ENCODE peak calls at places on chromosomes 16 and 17, in four cellular contexts. W is heart right ventricle; Y is CD4-positive, alpha-beta memory T cell; H is PC-9. L is an unnamed sample.

GRCh38 chr17:11899494-11899893 is 97.8 kb downstream of the ZNF18 start:
- DNase-seq in Y (no peak), H (no peak), W (no peak), L (no peak)

GRCh38 chr17:40986920-40987319 is 2.8 kb upstream of the KRT40 start:
- DNase-seq in W (no peak), H (no peak), Y (no peak), L (no peak)

GRCh38 chr17:47945080-47945479 is 3.7 kb downstream of the PNPO start:
- DNase-seq in H (no peak), W (no peak), Y (no peak), L (no peak)

GRCh38 chr17:76593338-76593737 is 7.7 kb upstream of the ST6GALNAC2 start:
- DNase-seq in H (peak), W (no peak), Y (no peak), L (no peak)

GRCh38 chr16:17830651-17831050 is 359.9 kb upstream of the XYLT1 start:
- DNase-seq in W (no peak), H (no peak), Y (no peak), L (no peak)

GRCh38 chr16:84065536-84066132 is 23.0 kb upstream of the SLC38A8 start:
- DNase-seq in W (no peak), H (peak), Y (peak), L (no peak)

GRCh38 chr16:27806388-27806787 is 256.4 kb downstream of the KATNIP start:
- DNase-seq in Y (no peak), W (no peak), H (no peak), L (no peak)

GRCh38 chr16:59632266-59632855 is 898.2 kb upstream of the GOT2 start:
- DNase-seq in W (no peak), Y (no peak), H (no peak), L (no peak)

GRCh38 chr17:56176101-56176500 is 22.8 kb downstream of the ANKFN1 start:
- DNase-seq in Y (no peak), H (no peak), W (no peak), L (no peak)

GRCh38 chr17:20944014-20944905 is 98.6 kb downstream of the USP22 start:
- DNase-seq in H (peak), Y (peak), W (no peak), L (no peak)

GRCh38 chr16:89491974-89492687 is 1.8 kb upstream of the ANKRD11 start:
- DNase-seq in W (no peak), H (no peak), Y (no peak), L (no peak)
- H3K27ac ChIP-seq in W (peak), H (no peak), Y (peak), L (peak)

GRCh38 chr17:28368915-28369683 is 1.0 kb downstream of the VTN start:
- DNase-seq in W (no peak), H (no peak), Y (no peak), L (no peak)
- H3K27ac ChIP-seq in W (peak), H (no peak), Y (no peak), L (no peak)

DNA sequence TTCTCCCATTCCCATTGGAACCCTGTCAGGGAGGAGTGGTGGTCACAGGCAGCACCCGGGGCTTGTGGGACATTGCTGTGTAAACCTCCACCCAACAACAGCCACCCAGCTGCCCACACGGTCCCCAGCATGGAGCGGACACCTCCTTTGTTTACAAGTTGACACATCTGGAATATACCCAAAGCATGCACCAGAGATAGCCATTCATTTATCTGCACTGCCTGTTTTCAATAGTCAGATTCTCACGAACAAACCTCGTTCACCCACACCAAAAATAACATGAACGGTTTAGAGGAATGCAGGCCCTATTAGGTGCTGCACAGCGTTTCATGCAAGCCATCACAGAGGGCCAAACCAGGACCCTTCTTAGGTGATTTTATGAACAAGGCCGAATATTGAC is 244.8 kb downstream of the FOXL1 start:
- DNase-seq in H (no peak), Y (no peak), W (no peak), L (no peak)
- H3K27ac ChIP-seq in H (no peak), Y (no peak), W (no peak), L (no peak)

GRCh38 chr17:17771498-17772201 is 65.1 kb downstream of the SREBF1 start:
- DNase-seq in W (no peak), H (no peak), Y (no peak), L (no peak)
- H3K27ac ChIP-seq in W (no peak), H (no peak), Y (no peak), L (no peak)

GRCh38 chr16:66223176-66223780 is 143.2 kb upstream of the CDH5 start:
- DNase-seq in W (no peak), Y (no peak), H (no peak), L (no peak)

GRCh38 chr16:66225696-66226095 is 140.8 kb upstream of the CDH5 start:
- DNase-seq in W (no peak), H (no peak), Y (no peak), L (no peak)

GRCh38 chr16:66224636-66225035 is 141.9 kb upstream of the CDH5 start:
- DNase-seq in W (no peak), Y (no peak), H (no peak), L (no peak)

GRCh38 chr16:66222756-66223155 is 143.7 kb upstream of the CDH5 start:
- DNase-seq in W (no peak), Y (no peak), H (no peak), L (no peak)

DNA sequence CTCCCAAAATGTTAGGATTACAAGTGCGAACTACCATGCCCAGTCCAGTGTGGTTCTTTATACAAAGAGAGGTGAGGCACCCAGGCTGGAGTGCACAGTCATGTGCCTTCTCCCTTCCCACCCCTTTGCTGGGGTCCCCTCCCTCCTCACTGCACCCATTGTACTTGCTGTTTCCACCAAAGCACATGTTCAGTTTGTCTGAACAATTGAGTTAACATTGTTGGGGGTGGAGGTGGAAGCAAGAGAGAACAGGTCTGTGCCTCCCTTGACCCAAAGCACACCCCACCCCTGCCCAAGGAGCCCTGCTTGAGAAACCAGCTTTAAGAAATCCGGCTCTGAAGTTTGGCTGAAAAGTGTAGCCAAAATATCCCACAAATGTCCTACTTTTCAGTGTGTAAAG is 142.3 kb upstream of the CDH5 start:
- DNase-seq in H (no peak), Y (no peak), W (no peak), L (no peak)
- H3K27ac ChIP-seq in H (no peak), Y (no peak), W (no peak), L (no peak)

GRCh38 chr16:85460252-85460982 is 152.7 kb upstream of the GSE1 start:
- DNase-seq in Y (no peak), H (no peak), W (no peak), L (no peak)

GRCh38 chr16:85459529-85460251 is 153.4 kb upstream of the GSE1 start:
- DNase-seq in W (no peak), H (no peak), Y (no peak), L (no peak)

GRCh38 chr16:85461814-85462404 is 151.2 kb upstream of the GSE1 start:
- DNase-seq in Y (no peak), W (no peak), H (no peak), L (no peak)

GRCh38 chr16:85462405-85463227 is 150.5 kb upstream of the GSE1 start:
- DNase-seq in W (peak), H (no peak), Y (peak), L (no peak)

GRCh38 chr16:85460983-85461813 is 151.9 kb upstream of the GSE1 start:
- DNase-seq in H (no peak), Y (no peak), W (no peak), L (no peak)
- H3K27ac ChIP-seq in H (no peak), Y (no peak), W (peak), L (no peak)

GRCh38 chr16:20874088-20874581 is 26.0 kb downstream of the DCUN1D3 start:
- DNase-seq in H (no peak), Y (no peak), W (no peak), L (no peak)
- H3K27ac ChIP-seq in H (no peak), Y (peak), W (no peak), L (peak)

DNA sequence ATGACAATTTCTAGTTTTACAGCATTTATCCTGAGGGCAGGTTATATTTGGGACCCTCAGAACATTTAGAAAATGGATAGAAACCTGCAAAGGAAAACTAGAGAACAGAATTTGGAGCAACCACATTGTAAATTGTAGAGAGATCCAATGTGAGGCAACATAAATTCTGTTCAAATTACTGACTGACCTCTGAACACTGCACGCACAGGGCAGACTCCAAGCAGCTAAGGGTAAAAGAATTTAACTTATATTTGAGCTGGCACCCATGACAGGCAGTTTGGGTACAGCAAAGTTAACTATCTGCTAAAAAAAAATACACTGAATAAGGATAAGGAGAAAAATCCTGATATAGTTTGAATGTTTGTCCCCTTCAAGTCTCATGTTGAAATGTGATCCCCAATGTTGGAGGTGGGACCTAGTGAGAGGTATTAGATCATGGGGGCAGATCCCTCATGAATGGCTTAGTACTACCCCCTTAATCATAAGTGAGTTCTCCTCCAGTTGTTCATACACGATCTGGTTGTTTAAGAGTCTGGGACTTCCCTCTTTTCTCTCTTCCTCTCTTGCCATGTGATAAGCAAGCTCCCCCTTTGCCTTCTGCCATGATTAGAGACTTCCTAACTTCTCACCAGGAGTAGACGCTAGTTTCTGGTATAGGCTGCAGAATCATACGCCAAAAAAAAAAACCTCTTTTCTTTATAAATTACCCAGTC is 75.7 kb downstream of the FBXL20 start:
- DNase-seq in Y (no peak), W (no peak), H (no peak), L (no peak)
- H3K27ac ChIP-seq in Y (no peak), W (no peak), H (no peak), L (no peak)

GRCh38 chr16:16021020-16021419 is 71.6 kb downstream of the ABCC1 start:
- DNase-seq in W (no peak), Y (no peak), H (no peak), L (no peak)
- H3K27ac ChIP-seq in W (no peak), Y (no peak), H (peak), L (no peak)